ENCODE peak calls at places on chromosomes 13 and 19, in seven cellular contexts. H is neuronal stem cell, G is mesendoderm, B is H1, Y is IMR-90, U is mesenchymal stem cell, C is H9. R is an unnamed sample.

GRCh38 chr19:53034948-53035675 is 9.4 kb upstream of the ERVV-2 start:
- DNase-seq in H (no peak), G (no peak), B (no peak), Y (no peak), U (no peak), C (no peak), R (peak; percentile 95)

GRCh38 chr19:47012620-47013019 is 7.0 kb upstream of the NPAS1 start:
- DNase-seq in H (no peak), G (no peak), B (no peak), Y (no peak), U (no peak), C (no peak), R (peak; percentile 7)

GRCh38 chr19:3644351-3645066 is 17.9 kb upstream of the CACTIN start:
- DNase-seq in H (no peak), G (no peak), B (no peak), Y (peak; percentile 49), U (no peak), C (no peak), R (no peak)

GRCh38 chr13:20945952-20946383 is 43.4 kb upstream of the XPO4 start:
- DNase-seq in H (no peak), G (no peak), B (peak; percentile 23), Y (no peak), U (peak; percentile 12), C (peak; percentile 52), R (peak; percentile 35)

GRCh38 chr19:45097776-45098520 is 5.0 kb downstream of the PPP1R37 start:
- DNase-seq in H (no peak), G (peak; percentile 89), B (no peak), Y (peak; percentile 98), U (peak; percentile 97), C (no peak), R (peak; percentile 32)

GRCh38 chr13:24263652-24264051 is 45.7 kb upstream of the C1QTNF9 start:
- DNase-seq in H (no peak), G (no peak), B (no peak), Y (peak; percentile 88), U (peak; percentile 26), C (no peak), R (peak; percentile 67)

GRCh38 chr13:80989241-80989640 is 648.3 kb upstream of the SPRY2 start:
- DNase-seq in H (no peak), G (no peak), B (no peak), Y (no peak), U (peak; percentile 14), C (no peak), R (no peak)

GRCh38 chr19:47351545-47351944 is 2.4 kb downstream of the DHX34 start:
- DNase-seq in H (no peak), G (peak; percentile 69), B (no peak), Y (peak; percentile 27), U (peak; percentile 53), C (peak; percentile 64), R (no peak)

GRCh38 chr13:73421310-73421912 is 362.6 kb downstream of the KLF5 start:
- DNase-seq in H (no peak), G (no peak), B (no peak), Y (peak; percentile 68), U (no peak), C (no peak), R (no peak)

GRCh38 chr19:4971424-4971793 is 2.5 kb downstream of the KDM4B start:
- DNase-seq in H (no peak), G (peak; percentile 78), B (no peak), Y (no peak), U (peak; percentile 40), C (peak; percentile 84), R (peak; percentile 63)

GRCh38 chr19:35459414-35460082 is 11.5 kb downstream of the FFAR2 start:
- DNase-seq in H (no peak), G (no peak), B (no peak), Y (no peak), U (peak; percentile 64), C (no peak), R (no peak)

GRCh38 chr19:39805120-39805519 is 26.5 kb downstream of the LEUTX start:
- DNase-seq in H (no peak), G (no peak), B (no peak), Y (peak; percentile 15), U (no peak), C (no peak), R (no peak)

GRCh38 chr19:42272535-42272897 is 3.5 kb downstream of the CIC start:
- DNase-seq in H (no peak), G (no peak), B (no peak), Y (no peak), U (no peak), C (no peak), R (no peak)

GRCh38 chr13:73767747-73768315 is 366.4 kb downstream of the KLF12 start:
- DNase-seq in H (no peak), G (peak; percentile 74), B (no peak), Y (no peak), U (no peak), C (no peak), R (peak; percentile 43)

GRCh38 chr19:10896851-10897526 is 25.6 kb downstream of the CARM1 start:
- DNase-seq in H (no peak), G (no peak), B (no peak), Y (peak; percentile 69), U (peak; percentile 36), C (no peak), R (no peak)

GRCh38 chr19:10894911-10895213 is 23.5 kb downstream of the CARM1 start:
- DNase-seq in H (no peak), G (no peak), B (no peak), Y (no peak), U (no peak), C (no peak), R (no peak)

GRCh38 chr19:10892256-10892655 is 20.9 kb downstream of the CARM1 start:
- DNase-seq in H (no peak), G (no peak), B (no peak), Y (no peak), U (no peak), C (peak; percentile 28), R (no peak)

GRCh38 chr19:10895920-10896319 is 24.6 kb downstream of the CARM1 start:
- DNase-seq in H (no peak), G (peak; percentile 37), B (no peak), Y (no peak), U (no peak), C (peak; percentile 64), R (no peak)

GRCh38 chr19:10895363-10895762 is 24.0 kb downstream of the CARM1 start:
- DNase-seq in H (no peak), G (no peak), B (no peak), Y (no peak), U (no peak), C (no peak), R (no peak)
- H2AK5ac ChIP-seq in H (no peak overlapping the region), G (no peak overlapping the region), B (no peak overlapping the region), Y (no peak overlapping the region), U (no peak overlapping the region), C (no peak overlapping the region), R (no peak overlapping the region)

GRCh38 chr13:110466261-110466660 is 95.3 kb downstream of the RAB20 start:
- DNase-seq in H (peak; percentile 42), G (no peak), B (no peak), Y (no peak), U (no peak), C (no peak), R (no peak)

GRCh38 chr13:110469597-110469996 is 91.9 kb downstream of the RAB20 start:
- DNase-seq in H (no peak), G (no peak), B (no peak), Y (no peak), U (no peak), C (no peak), R (no peak)

GRCh38 chr13:110465696-110466095 is 95.8 kb downstream of the RAB20 start:
- DNase-seq in H (no peak), G (no peak), B (no peak), Y (no peak), U (no peak), C (no peak), R (no peak)

GRCh38 chr13:110468986-110469495 is 92.5 kb downstream of the RAB20 start:
- DNase-seq in H (no peak), G (no peak), B (no peak), Y (no peak), U (no peak), C (no peak), R (no peak)

GRCh38 chr13:110467516-110467915 is 94.0 kb downstream of the RAB20 start:
- DNase-seq in H (no peak), G (no peak), B (no peak), Y (no peak), U (no peak), C (no peak), R (no peak)
- H2AK5ac ChIP-seq in H (no peak overlapping the region), G (no peak overlapping the region), B (no peak overlapping the region), Y (no peak overlapping the region), U (no peak overlapping the region), C (no peak overlapping the region), R (no peak overlapping the region)

GRCh38 chr13:99406799-99407201 is 94.5 kb upstream of the TM9SF2 start:
- DNase-seq in H (no peak), G (no peak), B (no peak), Y (no peak), U (peak; percentile 18), C (no peak), R (no peak)
- H2AK5ac ChIP-seq in H (no peak overlapping the region), G (no peak overlapping the region), B (no peak overlapping the region), Y (no peak overlapping the region), U (no peak overlapping the region), C (no peak overlapping the region), R (no peak overlapping the region)

GRCh38 chr13:79402074-79402635 is 3.9 kb downstream of the RBM26 start:
- DNase-seq in H (no peak), G (no peak), B (no peak), Y (no peak), U (peak; percentile 35), C (no peak), R (no peak)
- H2AK5ac ChIP-seq in H (no peak overlapping the region), G (no peak overlapping the region), B (no peak overlapping the region), Y (no peak overlapping the region), U (no peak overlapping the region), C (no peak overlapping the region), R (no peak overlapping the region)

GRCh38 chr13:106591299-106591698 is 23.4 kb upstream of the ARGLU1 start:
- DNase-seq in H (no peak), G (no peak), B (no peak), Y (no peak), U (no peak), C (no peak), R (no peak)

GRCh38 chr13:106586764-106587163 is 18.8 kb upstream of the ARGLU1 start:
- DNase-seq in H (no peak), G (no peak), B (no peak), Y (no peak), U (no peak), C (no peak), R (no peak)

GRCh38 chr13:106588367-106588766 is 20.4 kb upstream of the ARGLU1 start:
- DNase-seq in H (no peak), G (no peak), B (no peak), Y (no peak), U (no peak), C (no peak), R (no peak)

GRCh38 chr13:106587787-106588186 is 19.9 kb upstream of the ARGLU1 start:
- DNase-seq in H (no peak), G (no peak), B (no peak), Y (no peak), U (no peak), C (no peak), R (no peak)

DNA sequence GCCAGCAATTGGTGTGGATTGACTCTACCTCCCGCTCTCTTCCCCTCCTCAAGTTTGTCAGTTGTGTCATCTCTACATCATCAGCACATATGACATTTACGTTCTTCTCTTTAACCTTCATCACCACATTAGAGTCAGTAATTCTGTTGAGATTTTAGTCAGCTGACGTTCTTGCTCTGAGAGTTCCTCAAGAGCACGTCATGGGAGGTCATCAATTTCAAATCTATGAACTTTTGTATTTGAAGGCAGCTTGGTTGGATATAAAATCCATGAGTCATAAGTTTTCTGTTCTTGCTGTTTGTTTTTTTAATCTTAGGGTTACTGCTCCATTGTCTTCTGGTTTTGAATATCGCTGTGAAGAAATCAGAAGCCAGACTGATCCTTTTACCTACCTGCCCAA is 21.8 kb upstream of the ARGLU1 start:
- DNase-seq in H (no peak), G (no peak), B (no peak), Y (peak; percentile 52), U (no peak), C (no peak), R (no peak)
- H2AK5ac ChIP-seq in H (no peak overlapping the region), G (no peak overlapping the region), B (no peak overlapping the region), Y (no peak overlapping the region), U (no peak overlapping the region), C (no peak overlapping the region), R (no peak overlapping the region)

R was measured in trophoblast cell.